ENCODE peak calls at places on chromosome 9, in ten cellular contexts. O is nephron progenitor cell; C is HFF-Myc; I is SW 1271; Y is stimulated activated CD4-positive, alpha-beta T cell treated with anti-CD3 and anti-CD28 coated beads, Interleukin-2, amount 100 ng/mL, for 24 hours; M is mesothelial cell of epicardium; U is fibroblast of the aortic adventitia; V is retinal pigment epithelial cell; J is ureter; L is sigmoid colon. Q is an unnamed sample.

GRCh38 chr9:122340161-122340560 is 30.7 kb upstream of the PTGS1 start:
- DNase-seq in O (no peak), I (no peak), J (no peak), Y (no peak), U (no peak), M (no peak), L (no peak), V (no peak), C (no peak), Q (no peak)

GRCh38 chr9:130664191-130665028 is at the start of gene PRDM12:
- DNase-seq in I (no peak), O (peak), J (no peak), M (no peak), U (no peak), L (no peak), C (no peak), Y (no peak), V (no peak), Q (no peak)

GRCh38 chr9:37929441-37929895 is 25.5 kb upstream of the SLC25A51 start:
- DNase-seq in C (peak), V (no peak), I (no peak), L (no peak), Y (no peak), M (no peak), U (peak), J (no peak), O (no peak), Q (no peak)

GRCh38 chr9:94921072-94921471 is 194.6 kb downstream of the AOPEP start:
- DNase-seq in L (peak), O (peak), I (peak), C (no peak), U (peak), M (peak), Y (no peak), V (no peak), J (no peak), Q (no peak)

GRCh38 chr9:17021379-17021970 is 113.4 kb upstream of the CNTLN start:
- DNase-seq in I (no peak), L (no peak), Y (no peak), U (peak), C (no peak), O (no peak), J (no peak), V (no peak), M (no peak), Q (no peak)

GRCh38 chr9:5499889-5500398 is 10.4 kb upstream of the PDCD1LG2 start:
- DNase-seq in V (no peak), I (no peak), O (no peak), U (peak), L (no peak), M (no peak), C (peak), Y (no peak), J (no peak), Q (no peak)

GRCh38 chr9:79976501-79977444 is 405.0 kb downstream of the TLE4 start:
- DNase-seq in O (peak), L (no peak), V (peak), U (no peak), J (no peak), M (no peak), Y (no peak), I (no peak), C (no peak), Q (no peak)

GRCh38 chr9:97958812-97959511 is 21.0 kb upstream of the HEMGN start:
- DNase-seq in C (no peak), J (no peak), M (no peak), O (no peak), Y (no peak), V (no peak), U (peak), L (no peak), I (no peak), Q (no peak)

GRCh38 chr9:111691686-111692329 is 30.4 kb downstream of the GNG10 start:
- DNase-seq in M (no peak), O (no peak), Y (no peak), V (peak), C (peak), U (peak), L (no peak), J (no peak), I (peak), Q (no peak)

GRCh38 chr9:95788486-95789110 is 86.9 kb upstream of the ERCC6L2 start:
- DNase-seq in M (no peak), J (no peak), I (no peak), L (no peak), V (no peak), U (no peak), C (no peak), O (no peak), Y (no peak), Q (no peak)

GRCh38 chr9:112558476-112558875 is 71.8 kb downstream of the KIAA1958 start:
- DNase-seq in L (no peak), V (no peak), J (no peak), O (no peak), I (no peak), M (no peak), C (no peak), Y (no peak), U (peak), Q (no peak)